ENCODE peak calls at places on chromosomes 16 and 17, in ten cellular contexts. One of them, this sample, is unnamed.

GRCh38 chr17:50830298-50830697 is 5.1 kb upstream of the WFIKKN2 start:
- DNase-seq in AG08396: no peak
- DNase-seq in EL: no peak
- DNase-seq in activated gamma-delta T cell treated with anti-CD3 and anti-CD28 coated beads, Interleukin-2, amount 50 U/mL, for 16 hours: no peak
- DNase-seq in fibroblast of the aortic adventitia: peak; percentile 30
- DNase-seq in Right ventricle myocardium inferior: no peak
- DNase-seq in body of pancreas: no peak
- DNase-seq in stimulated activated CD8-positive, alpha-beta memory T cell treated with anti-CD3 and anti-CD28 coated beads, Interleukin-12 subunit alpha, Interleukin-12 subunit beta, amount 100 ng/mL, for 1 hour: no peak
- DNase-seq in NCI-H2029 treated with DMSO at 0.1 percent for 48 hours: no peak
- DNase-seq in ELF-1: no peak
- DNase-seq in this sample: no peak

GRCh38 chr16:86044241-86044671 is 145.3 kb downstream of the IRF8 start:
- DNase-seq in AG08396: peak; percentile 79
- DNase-seq in EL: peak; percentile 50
- DNase-seq in activated gamma-delta T cell treated with anti-CD3 and anti-CD28 coated beads, Interleukin-2, amount 50 U/mL, for 16 hours: peak; percentile 8
- DNase-seq in fibroblast of the aortic adventitia: peak; percentile 52
- DNase-seq in Right ventricle myocardium inferior: no peak
- DNase-seq in body of pancreas: no peak
- DNase-seq in stimulated activated CD8-positive, alpha-beta memory T cell treated with anti-CD3 and anti-CD28 coated beads, Interleukin-12 subunit alpha, Interleukin-12 subunit beta, amount 100 ng/mL, for 1 hour: peak; percentile 11
- DNase-seq in NCI-H2029 treated with DMSO at 0.1 percent for 48 hours: no peak
- DNase-seq in ELF-1: peak; percentile 84
- DNase-seq in this sample: no peak

GRCh38 chr16:52470601-52471000 is 76.3 kb downstream of the TOX3 start:
- DNase-seq in AG08396: no peak
- DNase-seq in EL: no peak
- DNase-seq in activated gamma-delta T cell treated with anti-CD3 and anti-CD28 coated beads, Interleukin-2, amount 50 U/mL, for 16 hours: no peak
- DNase-seq in fibroblast of the aortic adventitia: no peak
- DNase-seq in Right ventricle myocardium inferior: no peak
- DNase-seq in body of pancreas: no peak
- DNase-seq in stimulated activated CD8-positive, alpha-beta memory T cell treated with anti-CD3 and anti-CD28 coated beads, Interleukin-12 subunit alpha, Interleukin-12 subunit beta, amount 100 ng/mL, for 1 hour: no peak
- DNase-seq in NCI-H2029 treated with DMSO at 0.1 percent for 48 hours: peak; percentile 30
- DNase-seq in ELF-1: no peak
- DNase-seq in this sample: no peak

GRCh38 chr17:6786618-6787017 is 10.6 kb downstream of the FBXO39 start:
- DNase-seq in AG08396: peak; percentile 63
- DNase-seq in EL: peak; percentile 71
- DNase-seq in activated gamma-delta T cell treated with anti-CD3 and anti-CD28 coated beads, Interleukin-2, amount 50 U/mL, for 16 hours: no peak
- DNase-seq in fibroblast of the aortic adventitia: peak; percentile 60
- DNase-seq in Right ventricle myocardium inferior: no peak
- DNase-seq in body of pancreas: no peak
- DNase-seq in stimulated activated CD8-positive, alpha-beta memory T cell treated with anti-CD3 and anti-CD28 coated beads, Interleukin-12 subunit alpha, Interleukin-12 subunit beta, amount 100 ng/mL, for 1 hour: no peak
- DNase-seq in NCI-H2029 treated with DMSO at 0.1 percent for 48 hours: no peak
- DNase-seq in ELF-1: no peak
- DNase-seq in this sample: no peak

GRCh38 chr17:42107597-42108576 is 4.6 kb downstream of the DHX58 start:
- DNase-seq in AG08396: peak; percentile 70
- DNase-seq in EL: peak; percentile 50
- DNase-seq in activated gamma-delta T cell treated with anti-CD3 and anti-CD28 coated beads, Interleukin-2, amount 50 U/mL, for 16 hours: peak; percentile 89
- DNase-seq in fibroblast of the aortic adventitia: no peak
- DNase-seq in Right ventricle myocardium inferior: peak; percentile 88
- DNase-seq in body of pancreas: peak; percentile 79
- DNase-seq in stimulated activated CD8-positive, alpha-beta memory T cell treated with anti-CD3 and anti-CD28 coated beads, Interleukin-12 subunit alpha, Interleukin-12 subunit beta, amount 100 ng/mL, for 1 hour: peak; percentile 79
- DNase-seq in NCI-H2029 treated with DMSO at 0.1 percent for 48 hours: peak; percentile 23
- DNase-seq in ELF-1: peak; percentile 91
- DNase-seq in this sample: no peak

GRCh38 chr17:43338886-43339516 is 59.8 kb upstream of the ARL4D start:
- DNase-seq in AG08396: no peak
- DNase-seq in EL: peak; percentile 61
- DNase-seq in activated gamma-delta T cell treated with anti-CD3 and anti-CD28 coated beads, Interleukin-2, amount 50 U/mL, for 16 hours: peak; percentile 46
- DNase-seq in fibroblast of the aortic adventitia: peak; percentile 47
- DNase-seq in Right ventricle myocardium inferior: peak; percentile 81
- DNase-seq in body of pancreas: peak; percentile 80
- DNase-seq in stimulated activated CD8-positive, alpha-beta memory T cell treated with anti-CD3 and anti-CD28 coated beads, Interleukin-12 subunit alpha, Interleukin-12 subunit beta, amount 100 ng/mL, for 1 hour: peak; percentile 45
- DNase-seq in NCI-H2029 treated with DMSO at 0.1 percent for 48 hours: peak; percentile 43
- DNase-seq in ELF-1: peak; percentile 67
- DNase-seq in this sample: no peak

GRCh38 chr17:214881-215331 is 33.5 kb upstream of the DOC2B start:
- DNase-seq in AG08396: no peak
- DNase-seq in EL: no peak
- DNase-seq in activated gamma-delta T cell treated with anti-CD3 and anti-CD28 coated beads, Interleukin-2, amount 50 U/mL, for 16 hours: no peak
- DNase-seq in fibroblast of the aortic adventitia: no peak
- DNase-seq in Right ventricle myocardium inferior: no peak
- DNase-seq in body of pancreas: no peak
- DNase-seq in stimulated activated CD8-positive, alpha-beta memory T cell treated with anti-CD3 and anti-CD28 coated beads, Interleukin-12 subunit alpha, Interleukin-12 subunit beta, amount 100 ng/mL, for 1 hour: no peak
- DNase-seq in NCI-H2029 treated with DMSO at 0.1 percent for 48 hours: no peak
- DNase-seq in ELF-1: no peak
- DNase-seq in this sample: no peak

GRCh38 chr16:79826732-79827514 is 226.4 kb upstream of the MAF start:
- DNase-seq in AG08396: no peak
- DNase-seq in EL: no peak
- DNase-seq in activated gamma-delta T cell treated with anti-CD3 and anti-CD28 coated beads, Interleukin-2, amount 50 U/mL, for 16 hours: no peak
- DNase-seq in fibroblast of the aortic adventitia: no peak
- DNase-seq in Right ventricle myocardium inferior: no peak
- DNase-seq in body of pancreas: no peak
- DNase-seq in stimulated activated CD8-positive, alpha-beta memory T cell treated with anti-CD3 and anti-CD28 coated beads, Interleukin-12 subunit alpha, Interleukin-12 subunit beta, amount 100 ng/mL, for 1 hour: no peak
- DNase-seq in NCI-H2029 treated with DMSO at 0.1 percent for 48 hours: no peak
- DNase-seq in ELF-1: no peak
- DNase-seq in this sample: no peak

GRCh38 chr17:80168371-80168770 is 1.5 kb upstream of the CARD14 start:
- DNase-seq in AG08396: peak; percentile 18
- DNase-seq in EL: no peak
- DNase-seq in activated gamma-delta T cell treated with anti-CD3 and anti-CD28 coated beads, Interleukin-2, amount 50 U/mL, for 16 hours: no peak
- DNase-seq in fibroblast of the aortic adventitia: peak; percentile 33
- DNase-seq in Right ventricle myocardium inferior: no peak
- DNase-seq in body of pancreas: no peak
- DNase-seq in stimulated activated CD8-positive, alpha-beta memory T cell treated with anti-CD3 and anti-CD28 coated beads, Interleukin-12 subunit alpha, Interleukin-12 subunit beta, amount 100 ng/mL, for 1 hour: no peak
- DNase-seq in NCI-H2029 treated with DMSO at 0.1 percent for 48 hours: no peak
- DNase-seq in ELF-1: no peak
- DNase-seq in this sample: no peak

GRCh38 chr17:32463304-32463703 is 19.0 kb downstream of the PSMD11 start:
- DNase-seq in AG08396: no peak
- DNase-seq in EL: no peak
- DNase-seq in activated gamma-delta T cell treated with anti-CD3 and anti-CD28 coated beads, Interleukin-2, amount 50 U/mL, for 16 hours: no peak
- DNase-seq in fibroblast of the aortic adventitia: no peak
- DNase-seq in Right ventricle myocardium inferior: no peak
- DNase-seq in body of pancreas: no peak
- DNase-seq in stimulated activated CD8-positive, alpha-beta memory T cell treated with anti-CD3 and anti-CD28 coated beads, Interleukin-12 subunit alpha, Interleukin-12 subunit beta, amount 100 ng/mL, for 1 hour: no peak
- DNase-seq in NCI-H2029 treated with DMSO at 0.1 percent for 48 hours: no peak
- DNase-seq in ELF-1: no peak
- DNase-seq in this sample: no peak

GRCh38 chr16:78045865-78046581 is 23.7 kb downstream of the CLEC3A start:
- DNase-seq in AG08396: peak; percentile 70
- DNase-seq in EL: peak; percentile 12
- DNase-seq in activated gamma-delta T cell treated with anti-CD3 and anti-CD28 coated beads, Interleukin-2, amount 50 U/mL, for 16 hours: no peak
- DNase-seq in fibroblast of the aortic adventitia: peak; percentile 35
- DNase-seq in Right ventricle myocardium inferior: no peak
- DNase-seq in body of pancreas: peak; percentile 73
- DNase-seq in stimulated activated CD8-positive, alpha-beta memory T cell treated with anti-CD3 and anti-CD28 coated beads, Interleukin-12 subunit alpha, Interleukin-12 subunit beta, amount 100 ng/mL, for 1 hour: no peak
- DNase-seq in NCI-H2029 treated with DMSO at 0.1 percent for 48 hours: no peak
- DNase-seq in ELF-1: peak; percentile 94
- DNase-seq in this sample: peak; percentile 10

GRCh38 chr16:84603115-84603816 is 14.6 kb downstream of the COTL1 start:
- DNase-seq in AG08396: peak; percentile 91
- DNase-seq in EL: peak; percentile 98
- DNase-seq in activated gamma-delta T cell treated with anti-CD3 and anti-CD28 coated beads, Interleukin-2, amount 50 U/mL, for 16 hours: no peak
- DNase-seq in fibroblast of the aortic adventitia: peak; percentile 98
- DNase-seq in Right ventricle myocardium inferior: peak; percentile 92
- DNase-seq in body of pancreas: peak; percentile 83
- DNase-seq in stimulated activated CD8-positive, alpha-beta memory T cell treated with anti-CD3 and anti-CD28 coated beads, Interleukin-12 subunit alpha, Interleukin-12 subunit beta, amount 100 ng/mL, for 1 hour: no peak
- DNase-seq in NCI-H2029 treated with DMSO at 0.1 percent for 48 hours: no peak
- DNase-seq in ELF-1: no peak
- DNase-seq in this sample: peak; percentile 91

GRCh38 chr16:77599793-77600415 is 122.4 kb upstream of the NUDT7 start:
- DNase-seq in AG08396: peak; percentile 19
- DNase-seq in EL: peak; percentile 11
- DNase-seq in activated gamma-delta T cell treated with anti-CD3 and anti-CD28 coated beads, Interleukin-2, amount 50 U/mL, for 16 hours: no peak
- DNase-seq in fibroblast of the aortic adventitia: peak; percentile 63
- DNase-seq in Right ventricle myocardium inferior: no peak
- DNase-seq in body of pancreas: peak; percentile 20
- DNase-seq in stimulated activated CD8-positive, alpha-beta memory T cell treated with anti-CD3 and anti-CD28 coated beads, Interleukin-12 subunit alpha, Interleukin-12 subunit beta, amount 100 ng/mL, for 1 hour: no peak
- DNase-seq in NCI-H2029 treated with DMSO at 0.1 percent for 48 hours: peak; percentile 9
- DNase-seq in ELF-1: no peak
- DNase-seq in this sample: no peak

GRCh38 chr17:59756236-59756818 is 48.9 kb downstream of the VMP1 start:
- DNase-seq in AG08396: no peak
- DNase-seq in EL: peak; percentile 88
- DNase-seq in activated gamma-delta T cell treated with anti-CD3 and anti-CD28 coated beads, Interleukin-2, amount 50 U/mL, for 16 hours: no peak
- DNase-seq in fibroblast of the aortic adventitia: peak; percentile 90
- DNase-seq in Right ventricle myocardium inferior: no peak
- DNase-seq in body of pancreas: no peak
- DNase-seq in stimulated activated CD8-positive, alpha-beta memory T cell treated with anti-CD3 and anti-CD28 coated beads, Interleukin-12 subunit alpha, Interleukin-12 subunit beta, amount 100 ng/mL, for 1 hour: no peak
- DNase-seq in NCI-H2029 treated with DMSO at 0.1 percent for 48 hours: no peak
- DNase-seq in ELF-1: no peak
- DNase-seq in this sample: peak; percentile 82

GRCh38 chr17:17933775-17934174 is 38.4 kb downstream of the TOM1L2 start:
- DNase-seq in AG08396: no peak
- DNase-seq in EL: peak; percentile 71
- DNase-seq in activated gamma-delta T cell treated with anti-CD3 and anti-CD28 coated beads, Interleukin-2, amount 50 U/mL, for 16 hours: no peak
- DNase-seq in fibroblast of the aortic adventitia: no peak
- DNase-seq in Right ventricle myocardium inferior: no peak
- DNase-seq in body of pancreas: no peak
- DNase-seq in stimulated activated CD8-positive, alpha-beta memory T cell treated with anti-CD3 and anti-CD28 coated beads, Interleukin-12 subunit alpha, Interleukin-12 subunit beta, amount 100 ng/mL, for 1 hour: no peak
- DNase-seq in NCI-H2029 treated with DMSO at 0.1 percent for 48 hours: no peak
- DNase-seq in ELF-1: no peak
- DNase-seq in this sample: no peak

GRCh38 chr17:28727727-28728363 is 743 bp upstream of the NEK8 start:
- DNase-seq in AG08396: peak; percentile 31
- DNase-seq in EL: peak; percentile 72
- DNase-seq in activated gamma-delta T cell treated with anti-CD3 and anti-CD28 coated beads, Interleukin-2, amount 50 U/mL, for 16 hours: peak; percentile 81
- DNase-seq in fibroblast of the aortic adventitia: no peak
- DNase-seq in Right ventricle myocardium inferior: no peak
- DNase-seq in body of pancreas: peak; percentile 65
- DNase-seq in stimulated activated CD8-positive, alpha-beta memory T cell treated with anti-CD3 and anti-CD28 coated beads, Interleukin-12 subunit alpha, Interleukin-12 subunit beta, amount 100 ng/mL, for 1 hour: peak; percentile 77
- DNase-seq in NCI-H2029 treated with DMSO at 0.1 percent for 48 hours: peak; percentile 28
- DNase-seq in ELF-1: peak; percentile 97
- DNase-seq in this sample: no peak

GRCh38 chr17:80678621-80679020 is 134.0 kb downstream of the RPTOR start:
- DNase-seq in AG08396: peak; percentile 72
- DNase-seq in EL: peak; percentile 90
- DNase-seq in activated gamma-delta T cell treated with anti-CD3 and anti-CD28 coated beads, Interleukin-2, amount 50 U/mL, for 16 hours: no peak
- DNase-seq in fibroblast of the aortic adventitia: peak; percentile 14
- DNase-seq in Right ventricle myocardium inferior: no peak
- DNase-seq in body of pancreas: no peak
- DNase-seq in stimulated activated CD8-positive, alpha-beta memory T cell treated with anti-CD3 and anti-CD28 coated beads, Interleukin-12 subunit alpha, Interleukin-12 subunit beta, amount 100 ng/mL, for 1 hour: no peak
- DNase-seq in NCI-H2029 treated with DMSO at 0.1 percent for 48 hours: no peak
- DNase-seq in ELF-1: peak; percentile 44
- DNase-seq in this sample: peak; percentile 34